ENCODE peak calls at places on chromosome 9, in ten cellular contexts. E, Y, A, Z, V, O, W, R, B and X are unnamed samples.

GRCh38 chr9:121559183-121559582 is 59.5 kb upstream of the GGTA1 start:
- DNase-seq in W (no peak), Y (no peak), A (peak; percentile 65), O (no peak), Z (no peak), B (no peak), R (no peak), V (no peak), E (no peak), X (no peak)

GRCh38 chr9:138098908-138099791 is 221.6 kb downstream of the CACNA1B start:
- DNase-seq in E (no peak), R (no peak), Y (no peak), V (peak; percentile 4), A (no peak), B (no peak), O (no peak), Z (no peak), W (no peak), X (peak; percentile 69)

GRCh38 chr9:137669261-137669672 is 50.5 kb downstream of the EHMT1 start:
- DNase-seq in A (peak; percentile 36), E (no peak), B (no peak), O (no peak), Z (no peak), R (no peak), W (peak; percentile 45), Y (no peak), V (no peak), X (no peak)

GRCh38 chr9:129726322-129727160 is 26.3 kb downstream of the PTGES start:
- DNase-seq in A (peak; percentile 68), E (peak; percentile 68), W (peak; percentile 87), V (peak; percentile 49), O (peak; percentile 79), R (peak; percentile 79), Z (peak; percentile 64), B (peak; percentile 77), Y (peak; percentile 73), X (peak; percentile 88)

GRCh38 chr9:127455299-127455992 is 4.1 kb downstream of the LRSAM1 start:
- DNase-seq in E (no peak), Y (no peak), W (peak; percentile 57), A (peak; percentile 86), R (peak; percentile 32), Z (no peak), V (no peak), O (no peak), B (no peak), X (no peak)

GRCh38 chr9:34579819-34580185 is 9.7 kb downstream of the CNTFR start:
- DNase-seq in V (no peak), Y (no peak), Z (no peak), E (no peak), A (no peak), O (no peak), W (no peak), B (no peak), R (no peak), X (no peak)

GRCh38 chr9:70902705-70903131 is 218.7 kb downstream of the TRPM3 start:
- DNase-seq in O (peak; percentile 8), V (no peak), B (no peak), R (peak; percentile 90), E (peak; percentile 98), W (peak; percentile 31), Z (peak; percentile 92), A (no peak), Y (no peak), X (no peak)

GRCh38 chr9:89484475-89485404 is 13.2 kb downstream of the SEMA4D start:
- DNase-seq in B (no peak), Y (no peak), R (no peak), V (no peak), A (peak; percentile 20), E (no peak), W (no peak), O (no peak), Z (no peak), X (no peak)

GRCh38 chr9:37449877-37450632 is 15.2 kb downstream of the ZBTB5 start:
- DNase-seq in E (no peak), Y (no peak), Z (no peak), W (no peak), A (no peak), V (no peak), B (no peak), R (no peak), O (no peak), X (no peak)

GRCh38 chr9:136151848-136152542 is 33.3 kb upstream of the TMEM250 start:
- DNase-seq in O (no peak), V (no peak), Z (no peak), R (no peak), E (no peak), Y (no peak), B (no peak), W (no peak), A (no peak), X (no peak)

GRCh38 chr9:110986529-110986928 is 51.7 kb downstream of the LPAR1 start:
- DNase-seq in Z (no peak), R (no peak), E (no peak), B (no peak), A (no peak), O (no peak), V (no peak), W (no peak), Y (no peak), X (no peak)

GRCh38 chr9:90099262-90099982 is 494.6 kb downstream of the GADD45G start:
- DNase-seq in Z (no peak), W (peak; percentile 48), Y (no peak), E (no peak), R (peak; percentile 29), O (no peak), V (no peak), A (peak; percentile 44), B (no peak), X (no peak)

GRCh38 chr9:102867488-102867887 is 127.6 kb upstream of the CYLC2 start:
- DNase-seq in B (no peak), V (no peak), A (no peak), Z (no peak), E (no peak), O (peak; percentile 16), R (peak; percentile 18), Y (no peak), W (peak; percentile 17), X (no peak)

GRCh38 chr9:79357620-79358019 is 214.1 kb upstream of the TLE4 start:
- DNase-seq in Z (no peak), E (no peak), Y (peak; percentile 38), A (peak; percentile 27), B (no peak), O (peak; percentile 10), W (no peak), R (no peak), V (no peak), X (no peak)

GRCh38 chr9:123225374-123225813 is 43.0 kb downstream of the STRBP start:
- DNase-seq in Z (peak; percentile 75), Y (peak; percentile 27), E (peak; percentile 35), W (peak; percentile 42), V (no peak), A (peak; percentile 34), O (peak; percentile 14), R (peak; percentile 71), B (no peak), X (no peak)
- TF ChIP-seq CTCF in Z (peak; percentile 73), Y (peak; percentile 34), E (peak; percentile 54), W (peak; percentile 32), V (no peak), A (peak; percentile 17), O (peak; percentile 44), R (peak; percentile 41), B (no peak), X (peak; percentile 64)

GRCh38 chr9:98903938-98904560 is 39.7 kb upstream of the COL15A1 start:
- DNase-seq in R (no peak), A (no peak), O (peak; percentile 47), Y (no peak), V (no peak), W (no peak), E (no peak), Z (no peak), B (peak; percentile 36), X (no peak)

GRCh38 chr9:98907055-98907454 is 36.7 kb upstream of the COL15A1 start:
- DNase-seq in Y (no peak), Z (no peak), W (no peak), V (no peak), E (no peak), R (no peak), A (no peak), O (no peak), B (no peak), X (no peak)

GRCh38 chr9:98906273-98907040 is 37.2 kb upstream of the COL15A1 start:
- DNase-seq in Y (peak; percentile 80), B (peak; percentile 59), R (no peak), V (no peak), O (peak; percentile 55), E (peak; percentile 24), Z (no peak), A (no peak), W (no peak), X (no peak)

GRCh38 chr9:98902925-98903324 is 40.8 kb upstream of the COL15A1 start:
- DNase-seq in Y (no peak), A (no peak), B (peak; percentile 26), Z (no peak), V (no peak), W (no peak), E (no peak), R (no peak), O (no peak), X (no peak)

GRCh38 chr9:98905015-98905414 is 38.7 kb upstream of the COL15A1 start:
- DNase-seq in V (no peak), A (no peak), O (no peak), E (no peak), R (no peak), Z (no peak), B (peak; percentile 48), Y (no peak), W (no peak), X (no peak)
- TF ChIP-seq CTCF in V (no peak), A (no peak), O (no peak), E (no peak), R (no peak), Z (no peak), B (no peak), Y (no peak), W (no peak), X (no peak)

DNA sequence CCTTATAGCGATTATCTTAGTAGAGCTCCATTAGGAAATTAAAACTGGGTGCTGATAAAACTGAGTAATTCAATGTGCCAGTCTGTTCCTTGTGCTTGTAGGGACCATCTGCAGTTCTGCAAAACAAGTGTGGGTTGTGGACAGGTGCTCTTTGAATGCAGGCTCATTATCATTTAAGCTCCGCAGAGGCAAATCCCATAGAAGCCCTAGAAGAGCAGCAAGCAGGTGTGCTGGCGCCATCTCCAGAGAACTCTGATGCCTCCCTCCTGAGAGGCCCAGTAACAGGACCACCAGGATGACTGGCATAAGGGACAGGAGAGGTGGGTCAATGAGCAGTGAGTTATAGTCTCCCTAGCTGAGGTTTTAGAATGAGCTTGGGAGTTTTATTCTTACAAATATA is 1342.4 kb upstream of the DMAC1 start:
- DNase-seq in V (no peak), R (no peak), O (no peak), A (no peak), W (no peak), E (no peak), B (no peak), Y (no peak), Z (no peak), X (no peak)
- TF ChIP-seq CTCF in V (no peak), R (no peak), O (no peak), A (no peak), W (no peak), E (no peak), B (no peak), Y (no peak), Z (no peak), X (no peak)

DNA sequence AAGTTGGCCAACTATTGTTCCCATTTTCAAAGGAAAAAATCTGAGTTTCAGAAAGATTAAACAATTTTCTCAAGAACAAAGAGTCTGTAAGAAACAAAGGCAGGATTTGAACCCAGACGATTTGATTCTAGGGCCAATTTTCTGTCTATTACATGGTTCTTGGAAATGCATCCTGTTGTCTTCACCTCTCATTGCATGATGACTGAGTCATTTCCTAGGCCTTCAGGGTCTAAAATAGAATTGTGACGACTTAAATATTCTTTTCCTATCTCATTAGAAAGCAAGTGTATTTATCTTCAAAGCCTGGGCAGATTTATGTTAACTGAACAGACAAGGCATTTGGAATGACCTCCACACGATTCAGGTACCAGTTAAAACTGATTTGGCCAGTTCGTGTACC is 512.9 kb downstream of the NTRK2 start:
- DNase-seq in V (no peak), R (peak; percentile 40), Y (no peak), O (no peak), B (no peak), A (no peak), Z (no peak), W (no peak), E (no peak), X (no peak)
- TF ChIP-seq CTCF in V (no peak), R (no peak), Y (no peak), O (no peak), B (no peak), A (no peak), Z (no peak), W (no peak), E (no peak), X (no peak)